ENCODE peak calls at places on chromosomes 11 and 22, in seven cellular contexts. G is K562, Q is GM12878, Y is H1, R is SK-N-SH, M is NT2/D1, H is HepG2. S is an unnamed sample.

GRCh38 chr11:235180-235997 is 753 bp downstream of the SIRT3 start:
- DNase-seq in G (no peak), Q (no peak), Y (no peak), R (no peak), M (no peak), H (no peak), S (no peak)

GRCh38 chr11:78402842-78403241 is 14.8 kb downstream of the GAB2 start:
- DNase-seq in G (no peak), Q (no peak), Y (no peak), R (no peak), M (no peak), H (no peak), S (no peak)

GRCh38 chr11:121321614-121322243 is 29.2 kb downstream of the SC5D start:
- DNase-seq in G (no peak), Q (no peak), Y (no peak), R (no peak), M (peak; percentile 33), H (no peak), S (peak; percentile 12)

GRCh38 chr11:126442523-126442922 is 87.0 kb downstream of the ST3GAL4 start:
- DNase-seq in G (no peak), Q (no peak), Y (no peak), R (peak; percentile 63), M (no peak), H (no peak), S (no peak)

GRCh38 chr22:21998595-21999247 is 16.1 kb upstream of the TOP3B start:
- DNase-seq in G (no peak), Q (no peak), Y (no peak), R (no peak), M (no peak), H (no peak), S (no peak)

GRCh38 chr11:64150481-64151239 is 15.3 kb downstream of the MACROD1 start:
- DNase-seq in G (no peak), Q (no peak), Y (no peak), R (no peak), M (no peak), H (no peak), S (no peak)

GRCh38 chr11:35823742-35824298 is 120.0 kb upstream of the LDLRAD3 start:
- DNase-seq in G (peak; percentile 19), Q (no peak), Y (no peak), R (no peak), M (no peak), H (no peak), S (no peak)

GRCh38 chr11:15266999-15267398 is 152.3 kb downstream of the INSC start:
- DNase-seq in G (no peak), Q (no peak), Y (no peak), R (no peak), M (no peak), H (no peak), S (no peak)

GRCh38 chr11:34910817-34911216 is 5.4 kb downstream of the APIP start:
- DNase-seq in G (no peak), Q (no peak), Y (no peak), R (no peak), M (no peak), H (no peak), S (no peak)

GRCh38 chr11:131653244-131653643 is 282.8 kb downstream of the NTM start:
- DNase-seq in G (no peak), Q (no peak), Y (no peak), R (no peak), M (no peak), H (no peak), S (no peak)

GRCh38 chr11:116960916-116961315 is 123.5 kb upstream of the APOA1 start:
- DNase-seq in G (no peak), Q (no peak), Y (no peak), R (no peak), M (no peak), H (no peak), S (peak; percentile 8)

GRCh38 chr22:37659066-37659896 is 758 bp downstream of the PDXP start:
- DNase-seq in G (no peak), Q (no peak), Y (no peak), R (peak; percentile 72), M (no peak), H (peak; percentile 73), S (no peak)

GRCh38 chr11:33695051-33695566 is 5.5 kb downstream of the C11orf91 start:
- DNase-seq in G (no peak), Q (no peak), Y (no peak), R (no peak), M (no peak), H (peak; percentile 28), S (no peak)

GRCh38 chr11:75263944-75264349 is 23.4 kb downstream of the TPBGL start:
- DNase-seq in G (no peak), Q (no peak), Y (no peak), R (no peak), M (no peak), H (no peak), S (no peak)

GRCh38 chr22:47034905-47035419 is 272.5 kb downstream of the TBC1D22A start:
- DNase-seq in G (no peak), Q (no peak), Y (no peak), R (peak; percentile 70), M (no peak), H (no peak), S (no peak)

GRCh38 chr11:22304337-22304961 is 33.7 kb upstream of the SLC17A6 start:
- DNase-seq in G (peak; percentile 25), Q (no peak), Y (no peak), R (peak; percentile 44), M (peak; percentile 1), H (peak; percentile 12), S (peak; percentile 18)

GRCh38 chr11:121451178-121451981 is 734 bp upstream of the SORL1 start:
- DNase-seq in G (no peak), Q (no peak), Y (no peak), R (no peak), M (no peak), H (peak; percentile 43), S (no peak)

GRCh38 chr11:44943696-44944095 is 7.0 kb downstream of the TP53I11 start:
- DNase-seq in G (no peak), Q (no peak), Y (no peak), R (no peak), M (no peak), H (no peak), S (no peak)

GRCh38 chr11:7592706-7593105 is 78.9 kb downstream of the PPFIBP2 start:
- DNase-seq in G (no peak), Q (no peak), Y (no peak), R (no peak), M (no peak), H (no peak), S (no peak)

GRCh38 chr11:26579683-26580082 is 7.6 kb upstream of the MUC15 start:
- DNase-seq in G (no peak), Q (no peak), Y (no peak), R (no peak), M (no peak), H (no peak), S (no peak)

GRCh38 chr11:26580929-26581328 is 8.9 kb upstream of the MUC15 start:
- DNase-seq in G (no peak), Q (no peak), Y (no peak), R (no peak), M (no peak), H (no peak), S (no peak)

GRCh38 chr11:26587073-26587472 is 15.0 kb upstream of the MUC15 start:
- DNase-seq in G (no peak), Q (no peak), Y (no peak), R (no peak), M (no peak), H (no peak), S (no peak)

GRCh38 chr11:26584818-26585217 is 12.8 kb upstream of the MUC15 start:
- DNase-seq in G (no peak), Q (no peak), Y (no peak), R (no peak), M (no peak), H (no peak), S (no peak)

DNA sequence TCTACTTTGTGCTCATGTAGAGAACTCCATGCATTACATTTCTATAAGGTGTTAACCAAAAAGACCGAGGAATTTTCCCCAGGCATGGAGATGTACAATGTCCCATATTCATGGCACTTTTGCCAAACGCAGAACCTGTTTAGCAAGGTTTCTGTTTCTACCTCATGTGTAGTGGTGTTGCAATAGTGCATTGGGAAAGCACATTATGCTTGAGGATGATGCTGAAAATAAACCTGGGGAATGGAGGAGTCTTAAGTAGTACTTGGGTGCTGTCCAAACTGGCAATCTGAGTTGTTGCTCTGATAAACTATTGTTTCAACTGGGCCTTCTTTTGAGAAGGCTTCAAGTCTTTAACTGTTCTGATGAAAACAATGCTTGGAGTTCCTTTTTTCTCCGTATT is 11.5 kb upstream of the MUC15 start:
- DNase-seq in G (no peak), Q (no peak), Y (no peak), R (no peak), M (no peak), H (no peak), S (no peak)
- TF ChIP-seq YY1 in G (no peak), Q (no peak), Y (no peak), R (no peak), M (no peak), H (no peak), S (no peak)

GRCh38 chr11:66109294-66109693 is 39.2 kb downstream of the PACS1 start:
- DNase-seq in G (no peak), Q (no peak), Y (no peak), R (no peak), M (no peak), H (no peak), S (no peak)
- TF ChIP-seq YY1 in G (no peak), Q (no peak), Y (no peak), R (no peak), M (no peak), H (no peak), S (no peak)

GRCh38 chr11:14112721-14113120 is 150.2 kb downstream of the SPON1 start:
- DNase-seq in G (no peak), Q (no peak), Y (no peak), R (no peak), M (no peak), H (no peak), S (no peak)

GRCh38 chr11:14109742-14110141 is 147.2 kb downstream of the SPON1 start:
- DNase-seq in G (no peak), Q (no peak), Y (no peak), R (no peak), M (no peak), H (no peak), S (no peak)

GRCh38 chr11:14110629-14111028 is 148.1 kb downstream of the SPON1 start:
- DNase-seq in G (no peak), Q (no peak), Y (no peak), R (no peak), M (no peak), H (no peak), S (no peak)

GRCh38 chr11:14105446-14105845 is 142.9 kb downstream of the SPON1 start:
- DNase-seq in G (no peak), Q (no peak), Y (no peak), R (no peak), M (no peak), H (no peak), S (no peak)

GRCh38 chr11:14107071-14107470 is 144.5 kb downstream of the SPON1 start:
- DNase-seq in G (no peak), Q (no peak), Y (no peak), R (no peak), M (no peak), H (no peak), S (no peak)
- TF ChIP-seq YY1 in G (no peak), Q (no peak), Y (no peak), R (no peak), M (no peak), H (no peak), S (no peak)

DNA sequence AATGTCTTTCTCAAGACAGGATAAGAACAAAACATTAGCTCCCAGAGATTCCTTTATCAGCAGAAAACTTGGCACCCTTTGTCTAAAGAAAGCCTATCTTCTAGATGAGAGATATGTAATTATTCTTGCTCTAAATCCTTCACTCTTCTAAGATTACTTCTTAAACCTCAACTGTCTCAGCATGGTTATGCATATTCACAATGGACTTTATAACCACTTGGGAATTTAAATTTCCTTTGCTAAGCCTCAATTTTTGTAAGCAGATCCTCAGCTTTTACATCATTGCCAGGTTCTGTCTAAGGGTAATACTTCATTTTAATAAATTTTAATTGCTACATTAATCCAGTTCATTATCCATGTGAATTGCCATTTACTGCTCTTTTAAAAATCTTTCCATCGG is 433.6 kb upstream of the DDI1 start:
- DNase-seq in G (no peak), Q (no peak), Y (no peak), R (no peak), M (no peak), H (no peak), S (no peak)
- TF ChIP-seq YY1 in G (no peak), Q (no peak), Y (no peak), R (no peak), M (no peak), H (no peak), S (no peak)

S was measured in HCT116.